ENCODE peak calls at places on chromosomes 2 and 18, in four cellular contexts. U is activated CD8-positive, alpha-beta T cell treated with anti-CD3 and anti-CD28 coated beads, Interleukin-2, amount 10 ng/mL, durations not matched to agents 7 days and 5 days; V is T-helper 17 cell; Z is sciatic nerve. W is an unnamed sample.

GRCh38 chr2:15145046-15145817 is 415.9 kb downstream of the NBAS start:
- ATAC-seq in U (no peak), V (no peak), Z (no peak), W (no peak)

GRCh38 chr2:135815269-135815668 is 21.7 kb downstream of the LCT start:
- ATAC-seq in U (no peak), V (no peak), Z (no peak), W (no peak)

GRCh38 chr2:68807821-68808266 is 63.4 kb downstream of the BMP10 start:
- ATAC-seq in U (no peak), V (peak), Z (peak), W (no peak)

GRCh38 chr2:31079665-31080064 is 58.6 kb downstream of the GALNT14 start:
- ATAC-seq in U (no peak), V (no peak), Z (no peak), W (no peak)

GRCh38 chr2:48531141-48531648 is 1.2 kb downstream of the STON1 start:
- ATAC-seq in U (peak), V (no peak), Z (peak), W (peak)

GRCh38 chr2:44798139-44798659 is 143.3 kb upstream of the SIX3 start:
- ATAC-seq in U (no peak), V (no peak), Z (no peak), W (no peak)

GRCh38 chr2:70080597-70081200 is 6.6 kb upstream of the PCBP1 start:
- ATAC-seq in U (no peak), V (no peak), Z (no peak), W (no peak)

GRCh38 chr2:118806797-118807667 is 40.4 kb downstream of the EN1 start:
- ATAC-seq in U (no peak), V (no peak), Z (no peak), W (no peak)

GRCh38 chr2:176285321-176285720 is 16.1 kb downstream of the MTX2 start:
- ATAC-seq in U (no peak), V (no peak), Z (no peak), W (no peak)

GRCh38 chr2:86468162-86469033 is 27.2 kb downstream of the KDM3A start:
- ATAC-seq in U (peak), V (peak), Z (no peak), W (no peak)

GRCh38 chr2:167863377-167863776 is 384.0 kb downstream of the STK39 start:
- ATAC-seq in U (no peak), V (no peak), Z (no peak), W (no peak)

GRCh38 chr2:12005886-12006681 is 259.7 kb downstream of the LPIN1 start:
- ATAC-seq in U (peak), V (peak), Z (peak), W (no peak)

GRCh38 chr2:230842473-230842872 is 22.3 kb upstream of the ITM2C start:
- ATAC-seq in U (no peak), V (no peak), Z (no peak), W (no peak)

GRCh38 chr18:67932261-67932660 is 415.7 kb upstream of the DSEL start:
- ATAC-seq in U (no peak), V (no peak), Z (no peak), W (no peak)

GRCh38 chr18:22185298-22185697 is 15.9 kb downstream of the GATA6 start:
- ATAC-seq in U (no peak), V (no peak), Z (no peak), W (peak)

GRCh38 chr2:135099802-135100483 is 47.9 kb downstream of the RAB3GAP1 start:
- ATAC-seq in U (no peak), V (no peak), Z (no peak), W (no peak)

GRCh38 chr18:11807233-11807632 is 44.0 kb upstream of the CHMP1B start:
- ATAC-seq in U (no peak), V (no peak), Z (no peak), W (no peak)

GRCh38 chr2:85765081-85765731 is 11.4 kb downstream of the ATOH8 start:
- ATAC-seq in U (no peak), V (no peak), Z (no peak), W (no peak)

GRCh38 chr2:124875627-124876244 is 850.6 kb downstream of the CNTNAP5 start:
- ATAC-seq in U (no peak), V (no peak), Z (no peak), W (no peak)

GRCh38 chr2:188588235-188588634 is 296.6 kb downstream of the GULP1 start:
- ATAC-seq in U (no peak), V (no peak), Z (no peak), W (no peak)

GRCh38 chr2:130920417-130921030 is 83.8 kb downstream of the ARHGEF4 start:
- ATAC-seq in U (no peak), V (peak), Z (peak), W (no peak)

GRCh38 chr18:44823286-44823685 is 142.6 kb downstream of the SETBP1 start:
- ATAC-seq in U (no peak), V (no peak), Z (no peak), W (no peak)

GRCh38 chr2:216453955-216454614 is 41.8 kb downstream of the SMARCAL1 start:
- ATAC-seq in U (no peak), V (no peak), Z (no peak), W (no peak)

GRCh38 chr2:696463-696862 is 19.3 kb upstream of the TMEM18 start:
- ATAC-seq in U (no peak), V (peak), Z (peak), W (no peak)

W was measured in gastroesophageal sphincter.